ENCODE peak calls at places on chromosomes 6 and 20, in six cellular contexts. D, J, K, H, N and M are unnamed samples.

GRCh38 chr6:2730353-2730752 is 20.4 kb downstream of the MYLK4 start:
- DNase-seq in D (no peak), J (no peak), K (no peak), H (no peak), N (no peak), M (no peak)

GRCh38 chr6:144543006-144543871 is 258.1 kb downstream of the UTRN start:
- DNase-seq in D (no peak), J (no peak), K (no peak), H (no peak), N (peak; percentile 80), M (peak; percentile 21)

GRCh38 chr6:144559865-144560603 is 274.9 kb downstream of the UTRN start:
- DNase-seq in D (no peak), J (no peak), K (no peak), H (peak; percentile 42), N (no peak), M (no peak)

GRCh38 chr6:33375143-33375649 is 16.4 kb upstream of the KIFC1 start:
- DNase-seq in D (no peak), J (no peak), K (peak; percentile 80), H (no peak), N (peak; percentile 70), M (peak; percentile 85)

GRCh38 chr20:11921326-11921725 is 3.6 kb downstream of the BTBD3 start:
- DNase-seq in D (no peak), J (no peak), K (no peak), H (no peak), N (no peak), M (no peak)

GRCh38 chr6:79671605-79672266 is 40.6 kb downstream of the SH3BGRL2 start:
- DNase-seq in D (no peak), J (no peak), K (peak; percentile 69), H (peak; percentile 45), N (peak; percentile 71), M (peak; percentile 83)

GRCh38 chr20:50276119-50277063 is 85.8 kb downstream of the CEBPB start:
- DNase-seq in D (no peak), J (no peak), K (peak; percentile 74), H (no peak), N (no peak), M (no peak)

GRCh38 chr6:149843051-149843633 is 21.0 kb downstream of the LRP11 start:
- DNase-seq in D (no peak), J (no peak), K (no peak), H (no peak), N (no peak), M (no peak)

GRCh38 chr20:58888103-58888502 is 35.6 kb downstream of the GNAS start:
- DNase-seq in D (no peak), J (no peak), K (no peak), H (no peak), N (no peak), M (no peak)

GRCh38 chr20:9088556-9088955 is 19.7 kb downstream of the PLCB4 start:
- DNase-seq in D (no peak), J (no peak), K (no peak), H (no peak), N (peak; percentile 70), M (peak; percentile 15)

DNA sequence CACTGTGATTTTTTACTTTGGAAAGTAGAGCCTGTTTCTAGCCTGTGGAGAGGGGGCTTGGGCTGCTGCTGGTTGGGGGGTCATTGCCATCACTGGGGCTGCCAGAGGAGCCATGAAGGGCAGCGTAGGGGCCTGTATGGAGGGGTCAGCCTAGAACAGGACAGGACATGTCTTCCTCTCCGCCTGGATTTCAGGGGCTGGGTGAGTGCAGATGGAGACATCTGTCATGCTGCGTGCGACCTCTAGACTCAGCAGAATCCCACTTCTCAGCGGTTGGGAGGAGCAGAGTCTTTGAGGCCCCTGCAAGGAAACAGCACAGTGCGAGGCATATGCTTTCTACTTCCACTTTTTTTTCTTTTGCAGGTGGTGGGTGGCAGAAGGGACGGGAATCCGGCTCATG is 68.0 kb downstream of the EZR start:
- DNase-seq in D (no peak), J (no peak), K (no peak), H (no peak), N (no peak), M (no peak)
- H3K36me3 ChIP-seq in D (no peaks in the 10 kb centered on the region), J (no peaks in the 10 kb centered on the region), K (peaks cover 5% of the 10 kb centered on the region), H (peaks cover 18% of the 10 kb centered on the region), N (no peaks in the 10 kb centered on the region), M (no peaks in the 10 kb centered on the region)

GRCh38 chr6:158415666-158416065 is 103.4 kb downstream of the TULP4 start:
- DNase-seq in D (no peak), J (no peak), K (no peak), H (no peak), N (no peak), M (no peak)

GRCh38 chr6:158414900-158415299 is 102.6 kb downstream of the TULP4 start:
- DNase-seq in D (no peak), J (no peak), K (no peak), H (no peak), N (peak; percentile 28), M (peak; percentile 61)

GRCh38 chr6:158417760-158418098 is 105.5 kb downstream of the TULP4 start:
- DNase-seq in D (no peak), J (no peak), K (no peak), H (no peak), N (peak; percentile 76), M (peak; percentile 57)

GRCh38 chr6:158418501-158418900 is 106.2 kb downstream of the TULP4 start:
- DNase-seq in D (no peak), J (no peak), K (no peak), H (no peak), N (no peak), M (no peak)

GRCh38 chr6:158416841-158417759 is 104.8 kb downstream of the TULP4 start:
- DNase-seq in D (no peak), J (no peak), K (no peak), H (no peak), N (no peak), M (peak; percentile 37)
- H3K36me3 ChIP-seq in D (peaks cover 3% of the 10 kb centered on the region), J (peaks cover 3% of the 10 kb centered on the region), K (peaks cover 4% of the 10 kb centered on the region), H (no peaks in the 10 kb centered on the region), N (peaks cover 6% of the 10 kb centered on the region), M (peaks cover 10% of the 10 kb centered on the region)

GRCh38 chr6:26651382-26651781 is 8.2 kb downstream of the ZNF322 start:
- DNase-seq in D (no peak), J (no peak), K (no peak), H (no peak), N (no peak), M (no peak)
- H3K36me3 ChIP-seq in D (peaks cover 2% of the 10 kb centered on the region), J (peaks cover 38% of the 10 kb centered on the region), K (peaks cover 30% of the 10 kb centered on the region), H (no peaks in the 10 kb centered on the region), N (peaks cover 86% of the 10 kb centered on the region), M (peaks cover 1% of the 10 kb centered on the region)

GRCh38 chr6:21005816-21006553 is 471.7 kb downstream of the CDKAL1 start:
- DNase-seq in D (peak; percentile 22), J (no peak), K (no peak), H (no peak), N (peak; percentile 98), M (peak; percentile 95)
- H3K36me3 ChIP-seq in D (no peaks in the 10 kb centered on the region), J (no peaks in the 10 kb centered on the region), K (no peaks in the 10 kb centered on the region), H (no peaks in the 10 kb centered on the region), N (no peaks in the 10 kb centered on the region), M (no peaks in the 10 kb centered on the region)

DNA sequence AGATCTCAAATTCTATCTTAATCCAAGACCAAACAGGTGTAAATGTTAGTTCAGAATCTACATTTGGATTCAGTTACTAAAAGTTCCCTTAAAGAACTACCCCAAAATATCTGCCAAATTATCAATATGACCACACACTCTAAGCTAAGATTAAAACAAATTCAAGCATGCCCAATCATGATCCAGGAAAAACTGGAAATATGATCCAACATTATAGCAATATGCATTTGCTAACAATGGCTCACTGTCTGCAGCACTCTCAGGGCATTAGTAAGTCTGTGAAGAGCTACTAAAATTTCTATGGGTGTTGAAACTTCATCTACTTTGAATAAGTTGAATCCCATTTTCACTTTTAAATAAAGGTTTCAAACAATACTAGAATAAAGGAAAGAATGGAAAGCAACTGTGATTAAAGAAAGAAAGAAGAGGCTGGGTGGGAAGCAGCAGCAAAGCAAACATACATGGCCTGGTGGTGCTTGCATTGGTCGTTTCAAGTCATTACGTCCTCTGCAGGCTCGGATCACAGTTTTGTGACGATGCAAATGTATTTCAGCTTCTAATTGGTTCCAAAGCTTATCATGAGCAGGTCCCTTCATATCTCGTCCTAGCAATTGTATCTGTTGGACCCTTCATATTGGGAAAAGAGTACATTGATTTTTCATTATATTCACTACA is 29.2 kb downstream of the GOPC start:
- DNase-seq in D (no peak), J (no peak), K (no peak), H (no peak), N (no peak), M (peak; percentile 73)
- H3K36me3 ChIP-seq in D (peaks cover 2% of the 10 kb centered on the region), J (peaks cover 13% of the 10 kb centered on the region), K (peaks cover 61% of the 10 kb centered on the region), H (peaks cover 13% of the 10 kb centered on the region), N (peaks cover 14% of the 10 kb centered on the region), M (peaks cover 4% of the 10 kb centered on the region)

GRCh38 chr6:166494757-166495486 is 91.6 kb downstream of the RAMACL start:
- DNase-seq in D (no peak), J (no peak), K (no peak), H (no peak), N (no peak), M (no peak)
- H3K36me3 ChIP-seq in D (no peaks in the 10 kb centered on the region), J (no peaks in the 10 kb centered on the region), K (peaks cover 94% of the 10 kb centered on the region), H (no peaks in the 10 kb centered on the region), N (no peaks in the 10 kb centered on the region), M (peaks cover 2% of the 10 kb centered on the region)

DNA sequence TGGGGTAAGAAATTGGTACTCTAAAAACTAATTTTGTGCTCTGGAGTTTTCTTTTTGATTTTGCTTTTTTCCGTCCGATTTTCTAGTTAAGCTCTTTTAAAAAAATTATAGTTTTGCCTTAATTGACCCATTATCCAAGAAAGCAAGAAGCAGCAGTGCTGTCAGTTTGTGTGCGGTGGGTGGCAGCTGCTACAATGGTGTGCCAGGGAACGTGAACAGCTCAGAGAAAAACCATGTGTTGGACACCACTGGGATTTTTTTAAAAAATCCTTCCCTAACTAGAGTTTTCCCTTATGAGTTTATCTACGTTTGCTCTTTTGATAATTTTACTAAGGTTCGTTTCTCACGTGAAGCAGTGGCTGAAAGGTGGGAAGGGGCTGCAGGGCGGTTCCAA is 8.0 kb downstream of the MAP3K5 start:
- DNase-seq in D (no peak), J (no peak), K (no peak), H (no peak), N (no peak), M (no peak)
- H3K36me3 ChIP-seq in D (peaks cover 7% of the 10 kb centered on the region), J (no peaks in the 10 kb centered on the region), K (no peaks in the 10 kb centered on the region), H (no peaks in the 10 kb centered on the region), N (no peaks in the 10 kb centered on the region), M (no peaks in the 10 kb centered on the region)

GRCh38 chr20:33629979-33630378 is 32.1 kb upstream of the C20orf144 start:
- DNase-seq in D (no peak), J (no peak), K (no peak), H (no peak), N (no peak), M (no peak)

GRCh38 chr20:33626190-33626589 is 35.9 kb upstream of the C20orf144 start:
- DNase-seq in D (no peak), J (no peak), K (no peak), H (no peak), N (no peak), M (no peak)

GRCh38 chr20:33627577-33628216 is 34.4 kb upstream of the C20orf144 start:
- DNase-seq in D (no peak), J (no peak), K (no peak), H (no peak), N (no peak), M (no peak)

GRCh38 chr20:33629533-33629932 is 32.6 kb upstream of the C20orf144 start:
- DNase-seq in D (no peak), J (no peak), K (no peak), H (no peak), N (no peak), M (no peak)

DNA sequence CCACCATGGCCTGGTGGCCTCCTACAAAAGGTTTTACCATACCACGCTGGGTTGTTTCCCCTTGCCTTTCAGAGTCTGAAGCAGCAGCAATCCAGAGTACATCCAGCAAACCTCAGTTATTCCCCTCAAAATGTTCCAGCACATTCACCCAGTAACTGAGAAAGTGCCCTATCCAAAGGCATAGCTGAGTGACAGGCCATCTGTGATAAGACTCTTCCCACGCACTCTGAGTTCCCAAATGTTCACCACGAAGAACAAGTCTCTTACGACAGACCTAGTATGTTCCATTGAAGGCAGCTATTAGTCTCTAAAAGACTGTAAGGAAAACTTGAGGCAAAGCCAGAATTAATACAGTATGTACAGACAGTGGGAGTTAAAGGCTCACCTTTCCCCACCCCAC is 31.6 kb upstream of the C20orf144 start:
- DNase-seq in D (no peak), J (no peak), K (no peak), H (no peak), N (no peak), M (no peak)
- H3K36me3 ChIP-seq in D (peaks cover 4% of the 10 kb centered on the region), J (no peaks in the 10 kb centered on the region), K (peaks cover 72% of the 10 kb centered on the region), H (peaks cover 11% of the 10 kb centered on the region), N (no peaks in the 10 kb centered on the region), M (peaks cover 12% of the 10 kb centered on the region)